ENCODE peak calls at places on chromosomes 12 and 14, in six cellular contexts. T is left cardiac atrium, G is HuH-7.5, Y is mammary epithelial cell, Z is lower lobe of right lung, D is Right ventricle myocardium superior. P is an unnamed sample.

GRCh38 chr14:30584058-30584630 is 25.2 kb downstream of the G2E3 start:
- DNase-seq in T (no peak), G (no peak), Y (no peak), Z (no peak), D (no peak), P (no peak)

GRCh38 chr12:84912191-84913142 is at the start of gene SLC6A15:
- DNase-seq in T (no peak), G (no peak), Y (peak; percentile 88), Z (peak; percentile 55), D (peak; percentile 56), P (no peak)

GRCh38 chr12:109934026-109934425 is 34.0 kb downstream of the TCHP start:
- DNase-seq in T (no peak), G (no peak), Y (no peak), Z (no peak), D (no peak), P (no peak)

GRCh38 chr14:68848253-68848652 is 55.4 kb upstream of the ZFP36L1 start:
- DNase-seq in T (no peak), G (no peak), Y (no peak), Z (no peak), D (no peak), P (no peak)

GRCh38 chr14:22084393-22085281 is 411.0 kb upstream of the OR4E1 start:
- DNase-seq in T (no peak), G (peak; percentile 8), Y (peak; percentile 39), Z (no peak), D (no peak), P (no peak)

GRCh38 chr14:61051046-61051445 is 70.0 kb downstream of the SLC38A6 start:
- DNase-seq in T (peak; percentile 42), G (no peak), Y (no peak), Z (peak; percentile 52), D (peak; percentile 58), P (no peak)

GRCh38 chr14:44586910-44587309 is 79.8 kb upstream of the FSCB start:
- DNase-seq in T (no peak), G (no peak), Y (no peak), Z (no peak), D (no peak), P (no peak)

GRCh38 chr14:49052516-49052915 is 533.7 kb downstream of the RPS29 start:
- DNase-seq in T (no peak), G (no peak), Y (no peak), Z (no peak), D (no peak), P (no peak)

GRCh38 chr12:25208554-25208953 is 13.5 kb downstream of the ETFRF1 start:
- DNase-seq in T (no peak), G (no peak), Y (no peak), Z (no peak), D (no peak), P (no peak)

GRCh38 chr12:25817166-25817565 is 141.3 kb upstream of the RASSF8 start:
- DNase-seq in T (no peak), G (no peak), Y (no peak), Z (no peak), D (no peak), P (no peak)

GRCh38 chr12:84117190-84117589 is 795.4 kb downstream of the SLC6A15 start:
- DNase-seq in T (no peak), G (no peak), Y (no peak), Z (no peak), D (no peak), P (no peak)

GRCh38 chr12:32230607-32230982 is 123.9 kb downstream of the BICD1 start:
- DNase-seq in T (no peak), G (no peak), Y (no peak), Z (no peak), D (no peak), P (no peak)

GRCh38 chr12:71562681-71563595 is 100.7 kb downstream of the ZFC3H1 start:
- DNase-seq in T (no peak), G (no peak), Y (no peak), Z (no peak), D (no peak), P (no peak)

GRCh38 chr12:101941306-101942000 is 64.1 kb downstream of the DRAM1 start:
- DNase-seq in T (no peak), G (no peak), Y (no peak), Z (no peak), D (no peak), P (no peak)

GRCh38 chr14:51020024-51020710 is 74.7 kb downstream of the TRIM9 start:
- DNase-seq in T (no peak), G (no peak), Y (no peak), Z (no peak), D (no peak), P (no peak)

GRCh38 chr14:74572829-74573360 is 39.1 kb downstream of the LTBP2 start:
- DNase-seq in T (no peak), G (no peak), Y (peak; percentile 84), Z (no peak), D (no peak), P (no peak)

GRCh38 chr12:65822732-65823480 is 1.4 kb upstream of the HMGA2 start:
- DNase-seq in T (peak; percentile 24), G (peak; percentile 86), Y (peak; percentile 67), Z (no peak), D (peak; percentile 41), P (no peak)

P was measured in stimulated activated naive B cell treated with anti-CD40 and anti-IgM and Interleukin-4, amounts not matched to agents 10 μg/mL and 1 μg/mL and 100 μg/mL, for 72 hours.